ENCODE peak calls at places on chromosomes 3 and 15, in seven cellular contexts. C is skeletal muscle cell; N is A172; G is GM03348; L is fibroblast of the aortic adventitia; D is fibroblast of pulmonary artery; T is T-helper 2 cell treated with Interferon-gamma antibody and Interleukin-4, amounts not matched to agents 5 μg/mL and 100 μg/mL, for 36 hours. P is an unnamed sample.

GRCh38 chr15:62901087-62901486 is 141.5 kb upstream of the TPM1 start:
- DNase-seq in C (no peak), N (no peak), G (no peak), L (no peak), D (no peak), T (no peak), P (no peak)

GRCh38 chr3:99484871-99485270 is 153.5 kb upstream of the COL8A1 start:
- DNase-seq in C (peak), N (no peak), G (peak), L (no peak), D (peak), T (no peak), P (no peak)

GRCh38 chr15:94844533-94845390 is 613.4 kb downstream of the MCTP2 start:
- DNase-seq in C (no peak), N (no peak), G (peak), L (no peak), D (peak), T (no peak), P (peak)

GRCh38 chr3:184773341-184774186 is 38.4 kb upstream of the VPS8 start:
- DNase-seq in C (no peak), N (no peak), G (peak), L (peak), D (no peak), T (no peak), P (no peak)

GRCh38 chr15:58447244-58448010 is 15.6 kb downstream of the LIPC start:
- DNase-seq in C (peak), N (peak), G (peak), L (peak), D (peak), T (peak), P (no peak)

GRCh38 chr3:66816110-66816761 is 181.9 kb upstream of the KBTBD8 start:
- DNase-seq in C (peak), N (peak), G (peak), L (peak), D (peak), T (no peak), P (no peak)

GRCh38 chr15:67548862-67549651 is 6.6 kb downstream of the MAP2K5 start:
- DNase-seq in C (no peak), N (peak), G (peak), L (no peak), D (no peak), T (no peak), P (peak)

GRCh38 chr3:17459470-17459993 is 282.9 kb downstream of the TBC1D5 start:
- DNase-seq in C (no peak), N (no peak), G (no peak), L (no peak), D (no peak), T (no peak), P (no peak)

GRCh38 chr3:126676919-126677705 is 22.2 kb upstream of the TXNRD3 start:
- DNase-seq in C (no peak), N (no peak), G (no peak), L (peak), D (no peak), T (no peak), P (no peak)

GRCh38 chr3:49158108-49158709 is 7.9 kb downstream of the CCDC71 start:
- DNase-seq in C (no peak), N (peak), G (no peak), L (peak), D (no peak), T (peak), P (peak)

GRCh38 chr3:188067932-188068331 is 86.0 kb upstream of the LPP start:
- DNase-seq in C (peak), N (peak), G (peak), L (peak), D (peak), T (no peak), P (no peak)

GRCh38 chr3:114758828-114759709 is 388.0 kb downstream of the ZBTB20 start:
- DNase-seq in C (peak), N (peak), G (peak), L (peak), D (peak), T (no peak), P (no peak)

GRCh38 chr3:78879516-78879860 is 888.3 kb downstream of the ROBO1 start:
- DNase-seq in C (no peak), N (no peak), G (no peak), L (no peak), D (no peak), T (no peak), P (no peak)

GRCh38 chr3:51333021-51333420 is 52.1 kb upstream of the MANF start:
- DNase-seq in C (no peak), N (no peak), G (no peak), L (no peak), D (no peak), T (no peak), P (no peak)

GRCh38 chr15:49174902-49175301 is 4.9 kb downstream of the GALK2 start:
- DNase-seq in C (no peak), N (no peak), G (no peak), L (no peak), D (no peak), T (no peak), P (no peak)

GRCh38 chr3:36496734-36497133 is 116.4 kb downstream of the STAC start:
- DNase-seq in C (no peak), N (peak), G (peak), L (peak), D (peak), T (no peak), P (no peak)

GRCh38 chr3:129633751-129634481 is 27.4 kb upstream of the PLXND1 start:
- DNase-seq in C (no peak), N (no peak), G (no peak), L (no peak), D (no peak), T (no peak), P (no peak)

GRCh38 chr15:80976851-80977250 is 12.8 kb downstream of the MESD start:
- DNase-seq in C (no peak), N (no peak), G (no peak), L (no peak), D (no peak), T (no peak), P (no peak)

GRCh38 chr3:15263926-15264325 is 57.9 kb downstream of the CAPN7 start:
- DNase-seq in C (no peak), N (no peak), G (no peak), L (no peak), D (no peak), T (no peak), P (no peak)

GRCh38 chr15:29268706-29269484 is 727 bp downstream of the NSMCE3 start:
- DNase-seq in C (no peak), N (peak), G (peak), L (peak), D (peak), T (peak), P (peak)

GRCh38 chr3:55330756-55331155 is 156.3 kb downstream of the WNT5A start:
- DNase-seq in C (no peak), N (no peak), G (no peak), L (no peak), D (no peak), T (no peak), P (no peak)

P was measured in transverse colon.